ENCODE peak calls at places on chromosomes 4 and X, in seven cellular contexts. B, M, V, K, E, Y and O are unnamed samples.

GRCh38 chrX:134171661-134172587 is 65.1 kb upstream of the CCDC160 start:
- DNase-seq in B (peak), M (no peak), V (no peak), K (peak), E (no peak), Y (peak), O (no peak)

GRCh38 chr4:81826336-81826735 is 354.6 kb upstream of the RASGEF1B start:
- DNase-seq in B (no peak), M (no peak), V (no peak), K (no peak), E (peak), Y (no peak), O (no peak)

GRCh38 chr4:26028793-26029511 is 114.9 kb downstream of the SMIM20 start:
- DNase-seq in B (peak), M (peak), V (peak), K (peak), E (peak), Y (peak), O (peak)

GRCh38 chr4:61202638-61203495 is 2.7 kb downstream of the ADGRL3 start:
- DNase-seq in B (peak), M (peak), V (no peak), K (peak), E (no peak), Y (peak), O (no peak)

GRCh38 chr4:88240297-88240714 is 44.1 kb downstream of the PPM1K start:
- DNase-seq in B (no peak), M (no peak), V (no peak), K (no peak), E (no peak), Y (no peak), O (no peak)

GRCh38 chrX:140431521-140431920 is 73.3 kb downstream of the SOX3 start:
- DNase-seq in B (no peak), M (no peak), V (peak), K (no peak), E (no peak), Y (no peak), O (no peak)

GRCh38 chr4:182126567-182126966 is 116.6 kb upstream of the TENM3 start:
- DNase-seq in B (no peak), M (no peak), V (peak), K (no peak), E (no peak), Y (no peak), O (no peak)

GRCh38 chr4:73275318-73275654 is 16.7 kb upstream of the ANKRD17 start:
- DNase-seq in B (no peak), M (no peak), V (no peak), K (no peak), E (no peak), Y (no peak), O (no peak)

GRCh38 chrX:14039344-14039743 is 9.7 kb upstream of the GEMIN8 start:
- DNase-seq in B (no peak), M (peak), V (peak), K (peak), E (peak), Y (peak), O (no peak)

GRCh38 chr4:150358691-150359090 is 223.3 kb upstream of the MAB21L2 start:
- DNase-seq in B (no peak), M (no peak), V (no peak), K (no peak), E (no peak), Y (no peak), O (no peak)

GRCh38 chr4:148951346-148951745 is 509.1 kb upstream of the NR3C2 start:
- DNase-seq in B (no peak), M (no peak), V (peak), K (no peak), E (peak), Y (no peak), O (no peak)

GRCh38 chr4:13590766-13591165 is 36.8 kb downstream of the BOD1L1 start:
- DNase-seq in B (no peak), M (no peak), V (no peak), K (no peak), E (no peak), Y (no peak), O (no peak)

GRCh38 chr4:168781884-168782283 is 228.2 kb downstream of the CBR4 start:
- DNase-seq in B (no peak), M (no peak), V (no peak), K (no peak), E (no peak), Y (no peak), O (no peak)

GRCh38 chr4:76234679-76235044 is 16.9 kb upstream of the FAM47E start:
- DNase-seq in B (no peak), M (no peak), V (no peak), K (no peak), E (no peak), Y (no peak), O (no peak)

GRCh38 chr4:76238236-76238635 is 13.3 kb upstream of the FAM47E start:
- DNase-seq in B (no peak), M (no peak), V (no peak), K (no peak), E (no peak), Y (no peak), O (no peak)

GRCh38 chr4:76235407-76235806 is 16.1 kb upstream of the FAM47E start:
- DNase-seq in B (no peak), M (no peak), V (no peak), K (no peak), E (no peak), Y (no peak), O (no peak)

GRCh38 chr4:76233967-76234678 is 17.4 kb upstream of the FAM47E start:
- DNase-seq in B (peak), M (no peak), V (no peak), K (peak), E (no peak), Y (peak), O (no peak)

DNA sequence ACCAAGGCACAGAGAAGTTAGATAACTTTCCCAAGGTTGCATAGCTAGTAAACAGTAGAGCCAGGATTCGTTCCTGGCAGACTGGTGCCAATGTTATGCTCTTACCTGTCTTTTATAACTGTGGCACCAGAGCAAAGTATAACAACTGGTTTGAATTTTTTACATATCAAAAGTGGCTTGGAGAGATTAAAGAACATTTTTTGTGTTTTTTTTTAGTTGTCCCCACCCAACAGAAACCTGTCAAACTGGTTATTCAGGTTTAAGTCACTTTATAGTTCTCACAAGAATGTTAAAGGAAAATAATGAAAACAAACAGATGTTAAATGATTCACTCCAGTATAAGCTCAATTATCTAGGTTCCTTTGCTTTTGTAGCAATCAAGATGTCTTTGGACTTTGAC is 15.6 kb upstream of the FAM47E start:
- DNase-seq in B (no peak), M (no peak), V (no peak), K (peak), E (peak), Y (no peak), O (no peak)
- H2AK5ac ChIP-seq in B (no peak), M (no peak), V (no peak), K (no peak), E (no peak), Y (no peak), O (no peak)

DNA sequence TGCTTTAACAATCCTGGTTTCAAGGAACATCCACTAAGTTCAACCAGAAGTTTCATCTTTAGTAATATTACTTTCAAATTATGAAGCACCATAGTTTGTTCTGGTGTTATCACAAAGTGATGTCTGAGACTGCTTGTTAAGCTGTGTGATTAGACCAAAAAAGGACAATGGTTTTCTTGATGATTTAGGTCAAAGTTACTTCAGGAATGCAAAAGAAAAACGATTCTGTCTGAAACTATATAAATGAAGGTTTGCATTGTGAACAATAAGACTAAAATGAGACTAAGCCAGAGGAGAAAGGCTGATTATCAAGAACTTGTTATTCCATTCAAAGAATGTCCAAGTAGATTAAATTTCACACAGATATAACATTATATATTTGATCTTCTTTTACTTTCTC is 122.4 kb upstream of the ETNPPL start:
- DNase-seq in B (no peak), M (no peak), V (peak), K (no peak), E (no peak), Y (no peak), O (no peak)
- H2AK5ac ChIP-seq in B (no peak), M (no peak), V (peak), K (no peak), E (no peak), Y (no peak), O (no peak)

GRCh38 chr4:55111601-55112000 is 13.8 kb downstream of the KDR start:
- DNase-seq in B (no peak), M (no peak), V (no peak), K (no peak), E (no peak), Y (no peak), O (no peak)

GRCh38 chr4:55103224-55103623 is 22.2 kb downstream of the KDR start:
- DNase-seq in B (no peak), M (no peak), V (no peak), K (no peak), E (no peak), Y (no peak), O (peak)

GRCh38 chr4:55107054-55107453 is 18.3 kb downstream of the KDR start:
- DNase-seq in B (no peak), M (no peak), V (no peak), K (peak), E (no peak), Y (no peak), O (no peak)
- H2AK5ac ChIP-seq in B (no peak), M (no peak), V (no peak), K (no peak), E (no peak), Y (no peak), O (no peak)

DNA sequence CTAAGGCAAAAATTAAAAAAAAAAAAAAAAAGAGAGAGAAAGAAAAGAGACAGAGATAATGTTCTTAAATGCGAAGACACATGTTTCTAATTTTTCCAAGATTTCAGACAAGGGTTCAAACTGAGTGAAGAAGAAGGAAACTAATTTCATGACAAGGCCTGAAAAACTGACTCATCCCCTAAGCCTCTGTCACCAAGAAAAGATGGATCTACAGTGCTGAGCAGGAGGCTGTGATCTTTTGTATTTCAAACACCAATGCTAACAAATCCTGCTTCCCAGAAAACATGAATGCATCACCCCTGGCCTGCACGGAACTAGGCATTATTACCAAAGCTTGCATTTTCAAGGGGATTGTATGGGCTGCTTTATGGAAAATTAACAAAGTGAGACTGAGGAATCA is 75.2 kb downstream of the PPARGC1A start:
- DNase-seq in B (no peak), M (no peak), V (no peak), K (no peak), E (no peak), Y (peak), O (no peak)
- H2AK5ac ChIP-seq in B (no peak), M (no peak), V (no peak), K (no peak), E (no peak), Y (no peak), O (no peak)

GRCh38 chr4:104421576-104421975 is 73.1 kb downstream of the CXXC4 start:
- DNase-seq in B (no peak), M (no peak), V (no peak), K (peak), E (peak), Y (peak), O (no peak)

GRCh38 chr4:104424368-104424921 is 70.2 kb downstream of the CXXC4 start:
- DNase-seq in B (no peak), M (no peak), V (no peak), K (no peak), E (no peak), Y (no peak), O (no peak)

GRCh38 chr4:104418313-104418712 is 76.4 kb downstream of the CXXC4 start:
- DNase-seq in B (no peak), M (no peak), V (no peak), K (no peak), E (no peak), Y (no peak), O (no peak)

GRCh38 chr4:104417483-104417882 is 77.2 kb downstream of the CXXC4 start:
- DNase-seq in B (no peak), M (no peak), V (no peak), K (no peak), E (no peak), Y (no peak), O (no peak)

DNA sequence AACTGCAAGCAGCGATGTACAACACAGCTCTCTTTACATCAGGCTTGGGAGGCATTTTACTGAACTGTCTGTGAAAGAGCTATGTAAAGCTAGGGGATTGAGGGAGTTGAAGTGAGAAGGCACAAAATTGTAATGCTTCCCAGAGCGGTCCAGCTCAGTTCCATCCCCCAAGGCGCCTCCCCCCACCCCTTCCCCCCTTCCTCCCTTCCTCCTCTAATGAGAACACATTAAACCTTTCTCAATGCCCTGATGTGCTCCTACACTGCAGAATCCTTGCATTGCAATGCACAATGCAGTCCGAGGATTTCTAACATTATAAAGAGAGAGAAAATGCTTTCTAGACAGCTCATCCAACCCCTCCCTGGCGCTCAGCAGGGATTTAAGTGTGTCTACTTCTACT is 73.9 kb downstream of the CXXC4 start:
- DNase-seq in B (no peak), M (peak), V (no peak), K (peak), E (peak), Y (peak), O (no peak)
- H2AK5ac ChIP-seq in B (no peak), M (no peak), V (no peak), K (no peak), E (no peak), Y (no peak), O (no peak)

GRCh38 chr4:55854132-55854531 is 684 bp downstream of the EXOC1 start:
- DNase-seq in B (no peak), M (no peak), V (no peak), K (no peak), E (no peak), Y (peak), O (no peak)

GRCh38 chr4:55849724-55850123 is 3.7 kb upstream of the EXOC1 start:
- DNase-seq in B (peak), M (no peak), V (no peak), K (no peak), E (no peak), Y (no peak), O (no peak)

GRCh38 chr4:55851885-55852284 is 1.6 kb upstream of the EXOC1 start:
- DNase-seq in B (no peak), M (no peak), V (no peak), K (peak), E (peak), Y (no peak), O (no peak)

GRCh38 chr4:55857586-55857985 is 4.1 kb downstream of the EXOC1 start:
- DNase-seq in B (no peak), M (no peak), V (no peak), K (no peak), E (no peak), Y (no peak), O (no peak)

DNA sequence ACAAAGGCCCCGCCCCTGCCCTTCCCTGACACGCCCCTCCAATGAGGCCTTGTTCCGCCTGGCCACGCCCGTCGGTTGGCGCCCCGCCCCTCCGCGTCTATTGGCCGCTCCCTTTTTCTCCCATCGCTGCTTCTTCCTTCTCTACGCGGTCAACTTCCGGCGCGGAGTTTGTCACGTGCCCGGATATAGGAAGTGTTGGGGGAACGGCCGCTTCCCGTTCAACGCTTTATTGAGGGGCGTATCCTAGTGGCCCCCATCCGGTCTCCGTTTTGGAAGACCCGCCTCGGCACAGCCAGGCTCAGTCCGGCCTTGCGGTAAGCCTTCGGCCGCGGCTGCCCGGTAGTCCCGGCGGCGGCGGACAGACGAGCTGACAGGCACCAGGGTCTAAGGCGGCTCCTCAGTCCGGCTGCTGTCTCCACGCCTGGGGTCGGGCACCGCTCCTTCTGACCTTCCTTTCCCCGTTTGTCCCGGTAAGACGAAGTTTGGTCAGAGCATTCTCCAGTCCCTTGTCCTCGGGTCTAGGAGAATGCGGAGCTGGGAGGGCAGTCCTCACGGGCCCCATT is at the start of gene EXOC1:
- DNase-seq in B (peak), M (peak), V (peak), K (peak), E (peak), Y (peak), O (peak)
- H2AK5ac ChIP-seq in B (no peak), M (no peak), V (peak), K (no peak), E (no peak), Y (peak), O (no peak)

GRCh38 chr4:128636906-128637305 is 172.6 kb upstream of the JADE1 start:
- DNase-seq in B (no peak), M (no peak), V (no peak), K (no peak), E (no peak), Y (no peak), O (peak)

GRCh38 chr4:128635939-128636551 is 173.5 kb upstream of the JADE1 start:
- DNase-seq in B (no peak), M (no peak), V (no peak), K (peak), E (no peak), Y (peak), O (peak)

GRCh38 chr4:128635141-128635911 is 174.2 kb upstream of the JADE1 start:
- DNase-seq in B (no peak), M (no peak), V (peak), K (peak), E (peak), Y (peak), O (peak)

DNA sequence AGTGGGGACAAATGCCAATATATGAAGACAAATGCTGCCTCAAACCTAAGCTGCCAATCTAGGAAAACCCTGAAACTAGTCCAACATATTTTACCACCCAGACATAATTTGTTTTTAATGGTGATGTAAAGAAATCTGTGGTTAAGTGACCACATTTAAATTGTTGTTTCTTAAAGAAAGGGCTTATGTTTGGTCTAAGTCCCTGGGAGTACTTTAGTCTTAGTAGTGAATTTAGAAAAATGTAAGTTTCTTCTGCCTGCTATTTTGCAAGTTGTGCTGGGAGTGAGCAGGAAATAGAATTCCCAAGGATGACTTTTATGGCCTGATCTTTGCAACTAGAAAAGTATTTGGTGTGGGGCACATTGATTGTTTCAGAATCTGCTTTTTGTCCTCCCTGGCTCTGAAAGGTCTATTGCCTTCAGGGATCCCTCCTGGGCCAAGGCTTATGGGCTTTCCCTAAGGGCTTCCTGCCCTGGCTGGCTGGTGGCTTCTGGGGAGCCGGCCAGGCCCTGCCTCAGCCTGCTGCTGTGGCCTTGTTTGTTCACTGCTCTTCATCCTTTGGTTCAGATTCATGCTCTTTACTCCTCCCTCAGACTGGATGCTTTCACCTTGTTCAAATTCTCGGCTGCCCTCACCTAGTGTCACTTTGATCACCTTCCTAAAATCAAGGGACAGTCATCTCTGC is 169.8 kb upstream of the JADE1 start:
- DNase-seq in B (no peak), M (no peak), V (no peak), K (peak), E (no peak), Y (peak), O (peak)
- H2AK5ac ChIP-seq in B (peak), M (no peak), V (no peak), K (no peak), E (no peak), Y (no peak), O (no peak)

GRCh38 chrX:22365460-22365859 is 92.7 kb downstream of the CBLL2 start:
- DNase-seq in B (no peak), M (no peak), V (peak), K (no peak), E (no peak), Y (peak), O (no peak)
- H2AK5ac ChIP-seq in B (no peak), M (no peak), V (no peak), K (no peak), E (no peak), Y (no peak), O (no peak)